ENCODE peak calls at places on chromosome 1, in seven cellular contexts. W is fibroblast of mammary gland, M is upper lobe of right lung, I is NB4, F is fibroblast of pulmonary artery, A is fibroblast of the aortic adventitia, K is prostate gland. Y is an unnamed sample.

GRCh38 chr1:12095822-12096263 is 32.7 kb downstream of the TNFRSF8 start:
- DNase-seq in K (no peak), W (peak), I (peak), F (peak), M (no peak), A (no peak), Y (peak)

GRCh38 chr1:23657659-23658275 is 33.8 kb upstream of the RPL11 start:
- DNase-seq in K (no peak), W (peak), A (peak), M (peak), I (peak), F (peak), Y (peak)

GRCh38 chr1:184385863-184386262 is 966 bp upstream of the C1orf21 start:
- DNase-seq in F (no peak), I (no peak), W (no peak), A (no peak), K (no peak), M (no peak), Y (no peak)

GRCh38 chr1:164823486-164824279 is 264.7 kb downstream of the PBX1 start:
- DNase-seq in A (peak), I (no peak), M (no peak), W (peak), F (peak), K (peak), Y (no peak)

GRCh38 chr1:36589006-36589405 is 106.3 kb upstream of the CSF3R start:
- DNase-seq in K (no peak), M (no peak), A (no peak), F (no peak), I (no peak), W (no peak), Y (no peak)

GRCh38 chr1:232982238-232982944 is 32.0 kb downstream of the NTPCR start:
- DNase-seq in K (no peak), I (peak), F (peak), W (no peak), A (peak), M (no peak), Y (peak)

GRCh38 chr1:95122151-95122697 is 5.1 kb downstream of the TLCD4 start:
- DNase-seq in F (no peak), M (no peak), K (no peak), A (no peak), I (no peak), W (no peak), Y (no peak)

GRCh38 chr1:181587870-181588438 is 104.6 kb downstream of the CACNA1E start:
- DNase-seq in A (no peak), I (peak), F (no peak), M (no peak), W (no peak), K (no peak), Y (peak)

GRCh38 chr1:2894381-2895041 is 93.0 kb upstream of the TTC34 start:
- DNase-seq in I (no peak), M (no peak), W (no peak), A (no peak), F (no peak), K (no peak), Y (no peak)

GRCh38 chr1:229753764-229754553 is 127.9 kb downstream of the URB2 start:
- DNase-seq in A (no peak), K (no peak), I (no peak), W (no peak), M (no peak), F (no peak), Y (no peak)

GRCh38 chr1:172966844-172967540 is 83.7 kb downstream of the TNFSF18 start:
- DNase-seq in F (no peak), A (peak), W (peak), M (no peak), I (no peak), K (no peak), Y (peak)

GRCh38 chr1:110639724-110640386 is 33.7 kb upstream of the KCNA2 start:
- DNase-seq in K (no peak), F (peak), W (peak), M (no peak), A (peak), I (no peak), Y (peak)

GRCh38 chr1:38208720-38209632 is 162.4 kb upstream of the POU3F1 start:
- DNase-seq in K (no peak), W (no peak), F (peak), M (no peak), A (no peak), I (no peak), Y (no peak)

GRCh38 chr1:1947493-1947892 is 28.4 kb upstream of the TMEM52 start:
- DNase-seq in A (no peak), W (no peak), F (no peak), M (no peak), K (no peak), I (no peak), Y (peak)

GRCh38 chr1:111907321-111907720 is 82.1 kb downstream of the KCND3 start:
- DNase-seq in F (no peak), M (no peak), K (no peak), I (no peak), W (no peak), A (no peak), Y (no peak)

GRCh38 chr1:14017531-14017961 is 317.6 kb downstream of the PRDM2 start:
- DNase-seq in I (no peak), W (peak), A (no peak), M (no peak), K (no peak), F (no peak), Y (no peak)

GRCh38 chr1:204602871-204603542 is 82.5 kb downstream of the LRRN2 start:
- DNase-seq in W (no peak), K (no peak), I (no peak), A (no peak), M (no peak), F (no peak), Y (no peak)
- TF ChIP-seq CTCF in W (no peak), K (no peak), I (no peak), A (no peak), M (no peak), F (no peak), Y (no peak)

GRCh38 chr1:28538286-28538685 is 14.6 kb upstream of the TRNAU1AP start:
- DNase-seq in F (no peak), I (no peak), W (no peak), M (no peak), A (no peak), K (no peak), Y (no peak)

GRCh38 chr1:28545246-28545628 is 7.6 kb upstream of the TRNAU1AP start:
- DNase-seq in W (no peak), M (no peak), I (no peak), K (no peak), F (no peak), A (no peak), Y (no peak)

GRCh38 chr1:28537457-28538199 is 15.3 kb upstream of the TRNAU1AP start:
- DNase-seq in M (no peak), K (no peak), W (no peak), I (no peak), A (no peak), F (no peak), Y (no peak)

GRCh38 chr1:28535180-28535579 is 17.7 kb upstream of the TRNAU1AP start:
- DNase-seq in A (no peak), M (no peak), W (no peak), K (no peak), I (no peak), F (no peak), Y (no peak)

DNA sequence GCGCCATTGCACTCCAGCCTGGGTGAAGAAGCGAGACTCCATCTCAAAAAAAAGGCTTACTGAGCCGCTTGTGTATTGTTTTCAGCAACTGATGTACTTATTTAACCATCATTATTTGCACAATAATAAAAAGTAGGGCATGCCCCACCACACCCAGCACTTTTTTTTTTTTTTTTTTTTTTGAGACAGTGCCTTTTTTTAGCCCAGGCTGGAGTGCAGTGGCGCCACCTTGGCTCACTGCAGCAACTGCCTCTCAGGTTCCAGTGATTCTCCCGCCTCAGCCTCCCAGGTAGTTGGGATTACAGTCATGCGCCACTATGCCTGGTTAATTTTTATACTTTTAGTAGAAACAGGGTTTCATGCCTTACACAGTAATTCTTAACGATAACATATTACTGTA is 12.2 kb upstream of the TRNAU1AP start:
- DNase-seq in K (no peak), F (no peak), I (no peak), W (no peak), M (no peak), A (no peak), Y (peak)
- TF ChIP-seq CTCF in K (no peak), F (peak), I (no peak), W (peak), M (no peak), A (no peak), Y (no peak)

GRCh38 chr1:70410604-70411359 is at the start of gene CTH:
- DNase-seq in F (peak), W (peak), K (peak), I (peak), M (peak), A (peak), Y (peak)
- TF ChIP-seq CTCF in F (no peak), W (no peak), K (no peak), I (no peak), M (no peak), A (no peak), Y (no peak)

GRCh38 chr1:84665703-84666317 is 24.5 kb downstream of the SSX2IP start:
- DNase-seq in A (peak), I (no peak), F (peak), K (no peak), W (peak), M (no peak), Y (peak)

GRCh38 chr1:84674021-84674420 is 16.2 kb downstream of the SSX2IP start:
- DNase-seq in M (no peak), A (no peak), F (no peak), W (no peak), I (no peak), K (no peak), Y (no peak)

GRCh38 chr1:84669831-84670230 is 20.4 kb downstream of the SSX2IP start:
- DNase-seq in A (peak), F (peak), W (no peak), I (no peak), M (no peak), K (no peak), Y (peak)

GRCh38 chr1:84672080-84672735 is 18.1 kb downstream of the SSX2IP start:
- DNase-seq in M (no peak), W (no peak), A (no peak), I (no peak), F (no peak), K (no peak), Y (no peak)

DNA sequence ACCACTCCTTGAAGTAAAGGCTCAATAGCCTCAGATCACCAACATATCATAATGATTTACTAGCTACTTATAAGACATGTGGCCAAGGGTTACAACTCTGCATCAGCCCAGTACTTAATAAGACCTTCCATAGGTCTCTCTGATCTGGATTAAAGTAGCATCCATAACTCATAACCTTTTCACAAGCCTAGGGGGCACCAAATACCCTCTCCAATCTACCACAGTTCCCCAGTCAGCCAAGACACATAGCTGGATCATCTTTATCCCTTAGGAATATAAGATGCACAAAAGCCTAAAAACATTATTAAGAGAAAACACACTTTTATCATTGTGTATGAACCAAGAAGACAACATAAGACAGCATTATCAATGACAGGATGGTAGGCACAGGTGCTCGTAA is 22.1 kb downstream of the SSX2IP start:
- DNase-seq in I (peak), F (peak), W (peak), A (peak), M (no peak), K (no peak), Y (peak)
- TF ChIP-seq CTCF in I (no peak), F (peak), W (peak), A (peak), M (peak), K (no peak), Y (no peak)